ENCODE peak calls at places on chromosomes 13 and 19, in seven cellular contexts. One of them, this sample, is unnamed.

GRCh38 chr13:46515793-46516192 is 37.2 kb upstream of the LRCH1 start:
- DNase-seq in amniotic stem cell: no peak
- DNase-seq in tibial nerve: no peak
- DNase-seq in caudate nucleus: no peak
- DNase-seq in ELR: no peak
- DNase-seq in effector CD4-positive, alpha-beta T cell: no peak
- DNase-seq in NCI-H1930: no peak
- DNase-seq in this sample: no peak

GRCh38 chr13:108795841-108796240 is 166.4 kb downstream of the MYO16 start:
- DNase-seq in amniotic stem cell: no peak
- DNase-seq in tibial nerve: no peak
- DNase-seq in caudate nucleus: no peak
- DNase-seq in ELR: no peak
- DNase-seq in effector CD4-positive, alpha-beta T cell: no peak
- DNase-seq in NCI-H1930: no peak
- DNase-seq in this sample: no peak

GRCh38 chr13:111225810-111226546 is 94.5 kb upstream of the TEX29 start:
- DNase-seq in amniotic stem cell: no peak
- DNase-seq in tibial nerve: no peak
- DNase-seq in caudate nucleus: no peak
- DNase-seq in ELR: no peak
- DNase-seq in effector CD4-positive, alpha-beta T cell: no peak
- DNase-seq in NCI-H1930: no peak
- DNase-seq in this sample: no peak

GRCh38 chr13:74153316-74153715 is 19.1 kb upstream of the KLF12 start:
- DNase-seq in amniotic stem cell: no peak
- DNase-seq in tibial nerve: no peak
- DNase-seq in caudate nucleus: no peak
- DNase-seq in ELR: no peak
- DNase-seq in effector CD4-positive, alpha-beta T cell: no peak
- DNase-seq in NCI-H1930: no peak
- DNase-seq in this sample: no peak

GRCh38 chr13:77136902-77137420 is 110.0 kb upstream of the FBXL3 start:
- DNase-seq in amniotic stem cell: no peak
- DNase-seq in tibial nerve: no peak
- DNase-seq in caudate nucleus: no peak
- DNase-seq in ELR: peak
- DNase-seq in effector CD4-positive, alpha-beta T cell: no peak
- DNase-seq in NCI-H1930: no peak
- DNase-seq in this sample: no peak

GRCh38 chr19:23554548-23554947 is 132.5 kb downstream of the ZNF675 start:
- DNase-seq in amniotic stem cell: no peak
- DNase-seq in tibial nerve: no peak
- DNase-seq in caudate nucleus: no peak
- DNase-seq in ELR: peak
- DNase-seq in effector CD4-positive, alpha-beta T cell: no peak
- DNase-seq in NCI-H1930: no peak
- DNase-seq in this sample: no peak

GRCh38 chr13:50594276-50594970 is 249.1 kb downstream of the DLEU7 start:
- DNase-seq in amniotic stem cell: no peak
- DNase-seq in tibial nerve: no peak
- DNase-seq in caudate nucleus: no peak
- DNase-seq in ELR: no peak
- DNase-seq in effector CD4-positive, alpha-beta T cell: no peak
- DNase-seq in NCI-H1930: no peak
- DNase-seq in this sample: peak

GRCh38 chr13:101757446-101758039 is 305.1 kb downstream of the ITGBL1 start:
- DNase-seq in amniotic stem cell: no peak
- DNase-seq in tibial nerve: no peak
- DNase-seq in caudate nucleus: no peak
- DNase-seq in ELR: peak
- DNase-seq in effector CD4-positive, alpha-beta T cell: no peak
- DNase-seq in NCI-H1930: no peak
- DNase-seq in this sample: peak